ENCODE peak calls at places on chromosomes 11 and 22, in ten cellular contexts. N is cardiac muscle cell, E is nephron progenitor cell, K is dorsolateral prefrontal cortex, U is foreskin keratinocyte, F is HL-60, S is H1, R is GM13977, Q is prostate gland, L is IMR-90. B is an unnamed sample.

GRCh38 chr22:28208797-28209196 is 289.7 kb upstream of the PITPNB start:
- DNase-seq in U (no peak), R (no peak), F (no peak), N (no peak), K (no peak), E (no peak), S (no peak), L (no peak), Q (no peak), B (no peak)

GRCh38 chr22:35175392-35175791 is 81.9 kb upstream of the HMGXB4 start:
- DNase-seq in R (no peak), U (no peak), E (no peak), K (no peak), Q (no peak), S (no peak), F (no peak), L (no peak), N (no peak), B (no peak)

GRCh38 chr11:6565988-6566703 is 37.3 kb downstream of the RRP8 start:
- DNase-seq in R (peak; percentile 12), N (no peak), K (no peak), Q (no peak), F (no peak), S (no peak), U (no peak), E (no peak), L (no peak), B (no peak)

GRCh38 chr22:25762147-25762546 is 20.2 kb downstream of the MYO18B start:
- DNase-seq in S (no peak), R (no peak), Q (no peak), L (no peak), U (no peak), F (no peak), N (peak; percentile 21), E (no peak), K (no peak), B (no peak)

GRCh38 chr11:89347071-89347470 is 144.1 kb downstream of the NOX4 start:
- DNase-seq in N (no peak), L (no peak), K (no peak), E (no peak), R (no peak), S (no peak), U (no peak), F (no peak), Q (no peak), B (peak; percentile 43)

GRCh38 chr11:114202011-114202609 is 94.1 kb upstream of the NNMT start:
- DNase-seq in F (no peak), U (no peak), L (no peak), E (no peak), K (no peak), R (no peak), S (no peak), N (no peak), Q (no peak), B (no peak)

GRCh38 chr11:104191124-104191523 is 27.2 kb upstream of the PDGFD start:
- DNase-seq in R (no peak), F (no peak), U (no peak), K (no peak), L (peak; percentile 49), N (peak; percentile 35), S (no peak), E (no peak), Q (no peak), B (no peak)

GRCh38 chr11:68470304-68470811 is 9.8 kb downstream of the PPP6R3 start:
- DNase-seq in R (no peak), Q (no peak), K (no peak), N (no peak), F (no peak), S (no peak), E (no peak), L (no peak), U (no peak), B (no peak)

GRCh38 chr11:111386611-111387150 is 7.6 kb upstream of the POU2AF1 start:
- DNase-seq in Q (no peak), S (no peak), U (no peak), F (no peak), N (no peak), L (no peak), K (no peak), R (no peak), E (no peak), B (no peak)

GRCh38 chr22:29684244-29684643 is 35.6 kb upstream of the CABP7 start:
- DNase-seq in N (no peak), L (no peak), Q (no peak), K (no peak), R (no peak), F (no peak), U (no peak), S (no peak), E (no peak), B (no peak)

DNA sequence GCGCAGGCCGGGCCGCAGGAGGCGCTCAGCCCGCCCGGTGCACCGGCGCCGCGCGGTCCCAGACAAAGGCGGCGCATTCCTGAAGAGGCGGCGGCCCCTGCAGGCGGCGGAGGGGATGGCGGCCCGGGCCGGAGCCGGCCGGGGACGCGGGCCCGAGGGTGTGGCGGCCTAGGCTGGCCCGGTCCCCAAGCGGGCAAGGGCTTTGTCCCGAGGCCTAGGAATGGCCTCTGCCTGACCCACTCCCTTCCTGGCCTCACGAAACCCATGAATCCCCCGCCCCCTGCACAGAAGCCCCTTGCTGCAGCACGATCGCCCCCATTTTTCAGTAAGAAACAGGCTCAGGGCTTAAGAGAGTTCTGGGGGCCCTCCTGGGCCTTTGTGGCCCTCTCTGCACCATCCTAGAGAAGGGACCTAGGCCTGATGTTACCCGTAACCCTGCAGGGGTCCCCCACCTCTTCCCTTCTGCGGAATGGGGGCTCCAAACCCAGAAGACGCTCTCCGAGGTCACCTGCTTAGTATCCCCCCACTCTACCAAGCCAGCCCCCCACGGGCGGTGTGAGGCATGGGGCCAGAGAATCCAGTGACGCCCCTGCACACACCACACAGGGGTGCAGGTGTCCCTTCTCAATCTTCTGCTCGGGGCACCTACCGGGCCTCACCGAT is 363 bp upstream of the RTN4R start:
- DNase-seq in L (peak; percentile 19), R (peak; percentile 84), K (no peak), Q (peak; percentile 48), S (no peak), F (peak; percentile 21), U (no peak), N (peak; percentile 50), E (peak; percentile 83), B (peak; percentile 65)
- TF ChIP-seq CTCF in L (peak; percentile 87), R (peak; percentile 91), K (peak; percentile 68), Q (peak; percentile 26), S (peak; percentile 78), F (peak; percentile 45), U (peak; percentile 85), N (peak; percentile 62), E (peak; percentile 47), B (peak; percentile 65)

DNA sequence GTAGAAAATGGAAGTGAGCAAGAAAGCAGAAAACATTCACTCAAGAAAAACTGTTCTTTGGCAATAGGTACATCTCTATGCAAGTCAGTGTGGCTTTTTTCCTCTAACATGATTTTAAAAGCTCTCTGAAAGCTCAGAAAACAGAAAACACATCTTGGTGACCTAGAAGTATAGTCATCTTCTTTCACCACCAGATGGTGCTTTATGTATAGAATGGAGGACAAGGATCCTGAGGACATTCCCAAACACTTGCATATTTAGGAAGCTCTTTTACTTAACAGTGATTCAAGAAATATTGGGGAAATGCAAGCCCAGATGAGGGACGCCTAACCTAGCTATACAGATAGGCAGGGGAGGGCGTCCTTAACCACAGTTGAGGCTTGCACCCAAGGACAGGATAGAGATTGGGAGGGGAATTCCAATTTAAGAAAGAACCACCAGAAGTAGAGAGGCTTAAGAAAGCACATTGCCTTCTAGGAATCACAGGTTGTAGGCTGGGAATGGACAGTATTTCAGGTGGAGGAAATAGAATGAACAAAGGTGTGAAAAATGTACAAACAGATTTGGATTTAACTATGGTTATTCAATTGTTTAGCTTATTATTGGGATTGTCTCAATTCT is 13.8 kb upstream of the CCDC81 start:
- DNase-seq in Q (no peak), R (no peak), S (no peak), K (no peak), L (peak; percentile 73), E (no peak), N (peak; percentile 67), U (peak; percentile 11), F (no peak), B (no peak)
- TF ChIP-seq CTCF in Q (no peak), R (no peak), S (no peak), K (peak; percentile 14), L (peak; percentile 63), E (no peak), N (peak; percentile 54), U (peak; percentile 75), F (no peak), B (no peak)

DNA sequence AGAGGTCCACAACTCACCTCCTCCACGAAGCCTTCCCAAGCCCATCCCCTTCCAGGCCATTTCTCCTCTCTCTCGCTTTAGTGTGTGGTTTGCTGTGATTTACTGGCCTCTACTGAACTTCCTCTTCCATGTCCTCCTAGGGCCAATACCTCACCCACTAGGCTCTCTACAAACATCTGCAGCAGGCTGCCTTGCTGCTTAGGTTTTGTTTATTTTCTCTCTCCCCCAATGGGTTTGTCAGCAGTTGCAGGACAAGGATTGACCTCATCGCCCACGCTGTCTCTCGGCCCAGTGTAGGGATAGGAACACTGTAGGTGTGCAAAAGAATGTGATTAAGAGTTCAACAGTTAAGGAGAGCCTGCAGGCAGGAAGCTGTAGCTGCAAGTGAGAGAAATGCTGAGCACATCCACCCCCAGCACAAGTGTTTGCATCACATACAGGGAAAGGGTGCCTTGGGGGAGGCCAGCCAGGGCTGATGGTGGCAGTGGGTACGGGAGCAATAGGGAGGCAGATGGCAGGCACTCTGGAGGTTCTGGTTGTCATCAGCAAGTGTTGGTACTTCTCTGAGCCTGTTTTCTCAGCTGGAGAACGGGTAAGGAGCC is 1.4 kb downstream of the PC start:
- DNase-seq in L (peak; percentile 97), S (no peak), K (peak; percentile 34), N (peak; percentile 66), U (peak; percentile 15), Q (no peak), R (peak; percentile 30), E (peak; percentile 26), F (peak; percentile 26), B (no peak)
- TF ChIP-seq CTCF in L (peak; percentile 35), S (no peak), K (no peak), N (peak; percentile 29), U (peak; percentile 7), Q (no peak), R (no peak), E (no peak), F (no peak), B (no peak)

DNA sequence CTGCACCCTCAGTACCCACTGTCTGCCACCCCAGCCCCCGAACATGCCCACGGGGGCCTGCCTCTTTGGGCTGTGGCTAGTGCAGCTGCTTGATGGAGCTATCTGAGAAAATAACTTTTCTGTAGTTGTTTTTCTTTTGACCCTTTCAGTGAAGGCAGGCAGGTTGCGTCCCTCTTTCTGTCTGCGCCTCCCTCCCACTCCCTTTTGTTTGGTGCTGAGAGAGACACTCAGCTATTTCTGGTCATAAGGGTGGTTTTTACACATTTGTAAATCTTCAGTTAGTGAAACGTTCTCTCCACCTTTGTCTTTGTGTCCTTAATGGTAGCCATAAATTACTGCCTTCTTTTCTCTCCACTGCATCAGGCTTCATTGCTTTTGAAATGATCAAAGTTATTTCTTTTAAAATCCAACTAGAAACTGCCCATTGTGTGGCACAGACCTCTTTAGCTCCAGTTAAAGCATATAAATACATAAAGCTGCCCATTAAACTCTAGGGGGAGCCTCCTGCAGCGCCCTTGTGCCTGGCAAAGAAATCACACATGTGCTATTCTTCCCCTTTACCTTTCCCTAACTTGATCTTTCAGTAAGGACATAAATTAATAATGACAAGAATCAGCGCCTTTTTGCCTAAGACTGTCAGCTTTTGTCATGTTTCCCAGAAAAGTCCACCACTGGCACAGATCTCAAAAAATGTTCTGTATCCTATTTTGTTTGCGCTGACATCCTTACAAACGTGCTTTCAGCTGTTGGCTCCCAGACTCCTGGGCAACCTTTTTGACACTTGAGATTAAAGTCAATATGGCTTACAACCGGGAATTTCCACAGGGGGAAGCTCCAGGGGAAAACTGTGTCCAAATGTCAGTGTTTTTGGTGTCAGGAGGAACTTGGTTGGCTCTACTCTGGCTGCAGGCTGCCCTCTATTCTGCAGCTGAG is 1.7 kb upstream of the SCUBE2 start:
- DNase-seq in N (peak; percentile 6), U (no peak), S (no peak), R (peak; percentile 34), L (no peak), Q (peak; percentile 45), K (no peak), E (no peak), F (peak; percentile 22), B (no peak)
- TF ChIP-seq CTCF in N (peak; percentile 42), U (peak; percentile 61), S (no peak), R (peak; percentile 3), L (peak; percentile 31), Q (no peak), K (peak; percentile 15), E (no peak), F (no peak), B (no peak)